ENCODE peak calls at places on chromosomes 1 and 21, in ten cellular contexts. O, Y, B, W, Z, G, X, I, Q and C are unnamed samples. For H3K79me2, the result is how much of the 10 kb centered on the place peaks cover.

GRCh38 chr1:57252597-57253306 is 171.1 kb downstream of the DAB1 start:
- DNase-seq in O (no peak), Y (no peak), B (peak), W (no peak), Z (peak), G (no peak), X (no peak), I (no peak), Q (no peak), C (no peak)

GRCh38 chr1:244049969-244050834 is 881 bp upstream of the ZBTB18 start:
- DNase-seq in O (no peak), Y (no peak), B (peak), W (no peak), Z (peak), G (no peak), X (peak), I (no peak), Q (no peak), C (peak)

GRCh38 chr1:203127672-203128611 is at the start of gene ADORA1:
- DNase-seq in O (peak), Y (peak), B (peak), W (peak), Z (peak), G (peak), X (no peak), I (peak), Q (no peak), C (no peak)

GRCh38 chr1:13783551-13783950 is 83.6 kb downstream of the PRDM2 start:
- DNase-seq in O (peak), Y (no peak), B (peak), W (peak), Z (no peak), G (no peak), X (no peak), I (no peak), Q (no peak), C (no peak)

GRCh38 chr1:46547481-46548383 is 3.7 kb downstream of the KNCN start:
- DNase-seq in O (peak), Y (peak), B (peak), W (peak), Z (peak), G (peak), X (peak), I (peak), Q (no peak), C (peak)

GRCh38 chr1:80915491-80915890 is 885.2 kb upstream of the ADGRL2 start:
- DNase-seq in O (no peak), Y (no peak), B (no peak), W (no peak), Z (no peak), G (no peak), X (no peak), I (no peak), Q (no peak), C (no peak)

GRCh38 chr1:165632491-165632890 is 1.5 kb downstream of the MGST3 start:
- DNase-seq in O (no peak), Y (no peak), B (peak), W (no peak), Z (peak), G (no peak), X (no peak), I (no peak), Q (no peak), C (no peak)

GRCh38 chr1:24526940-24527542 is 24.4 kb downstream of the RCAN3 start:
- DNase-seq in O (no peak), Y (peak), B (peak), W (no peak), Z (peak), G (peak), X (peak), I (peak), Q (no peak), C (peak)

GRCh38 chr21:34874689-34875513 is 174.2 kb downstream of the RUNX1 start:
- DNase-seq in O (no peak), Y (no peak), B (peak), W (no peak), Z (no peak), G (no peak), X (peak), I (no peak), Q (no peak), C (peak)
- H2AFZ ChIP-seq in O (no peak), Y (no peak), B (no peak), W (no peak), Z (no peak), G (no peak), X (no peak), I (no peak), Q (no peak), C (no peak)

GRCh38 chr1:41578712-41579335 is 94.3 kb upstream of the EDN2 start:
- DNase-seq in O (peak), Y (peak), B (peak), W (no peak), Z (peak), G (no peak), X (peak), I (peak), Q (no peak), C (peak)

GRCh38 chr1:41580520-41581172 is 96.2 kb upstream of the EDN2 start:
- DNase-seq in O (no peak), Y (no peak), B (no peak), W (no peak), Z (no peak), G (no peak), X (no peak), I (no peak), Q (no peak), C (no peak)

GRCh38 chr1:41582004-41582325 is 97.5 kb upstream of the EDN2 start:
- DNase-seq in O (no peak), Y (no peak), B (no peak), W (no peak), Z (no peak), G (no peak), X (no peak), I (no peak), Q (no peak), C (no peak)

GRCh38 chr1:41581216-41582003 is 96.9 kb upstream of the EDN2 start:
- DNase-seq in O (no peak), Y (no peak), B (no peak), W (no peak), Z (no peak), G (no peak), X (no peak), I (no peak), Q (no peak), C (no peak)

GRCh38 chr1:41580021-41580420 is 95.5 kb upstream of the EDN2 start:
- DNase-seq in O (no peak), Y (no peak), B (no peak), W (no peak), Z (no peak), G (no peak), X (no peak), I (no peak), Q (no peak), C (no peak)
- H3K79me2 ChIP-seq in O (under half), Y (under half), B (under half), W (under half), Z (under half), G (under half), X (under half), I (under half), Q (under half), C (under half)

GRCh38 chr1:109257682-109258421 is 8.5 kb downstream of the CELSR2 start:
- DNase-seq in O (no peak), Y (no peak), B (no peak), W (no peak), Z (no peak), G (no peak), X (no peak), I (peak), Q (no peak), C (no peak)

GRCh38 chr1:109258481-109259466 is 9.4 kb downstream of the CELSR2 start:
- DNase-seq in O (no peak), Y (no peak), B (no peak), W (no peak), Z (no peak), G (no peak), X (no peak), I (no peak), Q (no peak), C (no peak)

GRCh38 chr1:109256085-109256484 is 6.7 kb downstream of the CELSR2 start:
- DNase-seq in O (no peak), Y (no peak), B (no peak), W (no peak), Z (no peak), G (no peak), X (no peak), I (no peak), Q (no peak), C (no peak)

GRCh38 chr1:109255673-109256072 is 6.3 kb downstream of the CELSR2 start:
- DNase-seq in O (no peak), Y (no peak), B (no peak), W (no peak), Z (no peak), G (no peak), X (no peak), I (no peak), Q (no peak), C (no peak)

DNA sequence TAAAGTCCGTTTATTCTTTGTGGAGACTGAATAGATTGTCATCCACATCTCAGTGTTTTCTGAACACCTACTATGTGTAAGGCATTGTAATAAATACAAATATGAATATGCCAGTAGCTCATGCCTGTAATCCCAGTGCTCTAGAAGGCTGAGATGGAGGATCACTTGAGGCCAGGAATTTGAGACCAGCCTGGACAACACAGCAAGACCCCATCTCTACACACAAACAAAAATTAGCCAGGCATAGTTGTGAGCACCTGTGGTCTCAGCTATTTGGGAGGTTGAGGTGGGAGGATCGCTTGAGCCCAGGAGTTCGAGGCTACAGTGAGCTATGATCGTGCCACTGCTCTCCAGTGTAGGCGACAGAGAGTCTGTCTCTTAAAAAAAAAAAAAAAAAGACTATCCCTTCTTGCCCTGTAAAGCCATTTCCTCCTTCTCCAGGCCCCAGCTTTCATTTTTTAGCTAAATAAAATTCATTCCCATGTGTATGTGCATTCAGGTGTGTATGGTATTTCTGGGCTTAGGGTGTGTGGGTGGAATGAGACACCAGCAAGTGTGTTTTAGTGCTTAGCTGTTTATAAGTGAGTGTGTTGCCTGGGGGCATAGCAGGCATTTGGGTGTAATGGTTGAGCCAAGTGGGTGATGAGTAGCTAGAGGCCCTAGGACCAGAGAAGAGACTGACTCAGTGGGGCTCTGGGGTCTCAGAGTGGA is 7.8 kb downstream of the CELSR2 start:
- DNase-seq in O (peak), Y (peak), B (peak), W (no peak), Z (no peak), G (no peak), X (no peak), I (no peak), Q (no peak), C (no peak)
- H2AFZ ChIP-seq in O (no peak), Y (no peak), B (no peak), W (peak), Z (no peak), G (no peak), X (no peak), I (no peak), Q (no peak), C (no peak)

GRCh38 chr1:229627003-229627402 is 956 bp downstream of the URB2 start:
- DNase-seq in O (no peak), Y (no peak), B (no peak), W (no peak), Z (no peak), G (no peak), X (no peak), I (no peak), Q (no peak), C (no peak)
- H3K79me2 ChIP-seq in O (half or more), Y (half or more), B (half or more), W (half or more), Z (half or more), G (half or more), X (half or more), I (half or more), Q (half or more), C (half or more)